ENCODE peak calls at places on chromosome 12, in six cellular contexts. S is fibroblast of lung, M is hepatocyte, A is mammary epithelial cell, X is astrocyte, D is H9. H is an unnamed sample. For H3K4me1 and H4K20me1, the result is how much of the 10 kb centered on the place peaks cover.

GRCh38 chr12:59626382-59626781 is 30.6 kb downstream of the SLC16A7 start:
- DNase-seq in M (no peak), D (no peak), S (peak), A (peak), X (peak), H (peak)

GRCh38 chr12:6735448-6736191 is 11.8 kb downstream of the COPS7A start:
- DNase-seq in M (peak), D (peak), S (peak), X (peak), A (peak), H (peak)

GRCh38 chr12:6204533-6205143 is 4.4 kb downstream of the CD9 start:
- DNase-seq in X (no peak), D (no peak), M (no peak), S (no peak), A (no peak), H (no peak)

GRCh38 chr12:82047480-82047879 is 288.3 kb upstream of the PPFIA2 start:
- DNase-seq in S (no peak), M (no peak), A (no peak), X (no peak), D (no peak), H (no peak)

GRCh38 chr12:69779928-69780327 is 41.3 kb downstream of the RAB3IP start:
- DNase-seq in D (peak), S (peak), X (peak), A (peak), M (no peak), H (no peak)

GRCh38 chr12:87756721-87757120 is 272.5 kb downstream of the C12orf50 start:
- DNase-seq in S (peak), M (no peak), A (no peak), D (no peak), X (no peak), H (no peak)

GRCh38 chr12:52871291-52871961 is 22.6 kb upstream of the KRT78 start:
- DNase-seq in X (peak), D (no peak), S (peak), M (peak), A (peak), H (no peak)

GRCh38 chr12:46209914-46210834 is 58.7 kb downstream of the SLC38A1 start:
- DNase-seq in X (peak), A (peak), S (no peak), D (no peak), M (no peak), H (peak)

GRCh38 chr12:12726543-12727093 is 9.4 kb downstream of the CDKN1B start:
- DNase-seq in M (no peak), A (peak), D (no peak), S (peak), X (peak), H (no peak)

GRCh38 chr12:91418691-91419090 is 236.1 kb upstream of the DCN start:
- DNase-seq in X (no peak), M (no peak), A (no peak), S (no peak), D (no peak), H (no peak)

GRCh38 chr12:112198120-112198733 is 72.9 kb downstream of the TRAFD1 start:
- DNase-seq in S (peak), X (peak), M (peak), D (peak), A (peak), H (no peak)

GRCh38 chr12:64457923-64458322 is 6.0 kb downstream of the TBK1 start:
- DNase-seq in S (no peak), D (no peak), M (no peak), A (no peak), X (no peak), H (no peak)

GRCh38 chr12:86663691-86664090 is 407.5 kb upstream of the MGAT4C start:
- DNase-seq in S (peak), M (no peak), X (peak), A (no peak), D (no peak), H (no peak)

GRCh38 chr12:82838123-82838522 is 151.4 kb downstream of the TMTC2 start:
- DNase-seq in M (no peak), S (peak), D (no peak), A (no peak), X (no peak), H (no peak)

GRCh38 chr12:78293039-78293686 is 462.5 kb downstream of the NAV3 start:
- DNase-seq in D (no peak), A (peak), X (peak), S (peak), M (peak), H (no peak)

GRCh38 chr12:42636993-42637392 is 47.4 kb upstream of the PRICKLE1 start:
- DNase-seq in D (no peak), M (no peak), A (no peak), X (no peak), S (no peak), H (no peak)

GRCh38 chr12:48004941-48005749 is 869 bp upstream of the COL2A1 start:
- DNase-seq in M (no peak), D (peak), X (no peak), A (no peak), S (no peak), H (no peak)

GRCh38 chr12:28780096-28780495 is 369.0 kb upstream of the FAR2 start:
- DNase-seq in M (peak), X (peak), S (peak), A (peak), D (no peak), H (no peak)

GRCh38 chr12:63223128-63223527 is 72.1 kb upstream of the AVPR1A start:
- DNase-seq in A (no peak), X (no peak), D (no peak), M (no peak), S (no peak), H (no peak)

GRCh38 chr12:49264466-49264872 is 413 bp upstream of the TUBA1C start:
- DNase-seq in S (no peak), D (no peak), A (no peak), M (peak), X (no peak), H (no peak)

GRCh38 chr12:13347241-13348043 is 150.9 kb downstream of the EMP1 start:
- DNase-seq in X (peak), A (peak), D (no peak), S (peak), M (peak), H (no peak)

GRCh38 chr12:62537544-62537943 is 70.9 kb downstream of the MON2 start:
- DNase-seq in M (peak), X (peak), D (no peak), S (peak), A (peak), H (peak)

GRCh38 chr12:20472089-20472488 is 103.8 kb downstream of the PDE3A start:
- DNase-seq in X (no peak), M (no peak), S (no peak), D (no peak), A (no peak), H (no peak)

GRCh38 chr12:1517734-1518485 is 76.5 kb downstream of the FBXL14 start:
- DNase-seq in D (peak), M (no peak), A (no peak), X (no peak), S (no peak), H (no peak)

GRCh38 chr12:47449797-47450196 is 256.0 kb downstream of the RPAP3 start:
- DNase-seq in X (no peak), A (no peak), S (no peak), M (no peak), D (no peak), H (no peak)

GRCh38 chr12:46921048-46921753 is 95.4 kb upstream of the SLC38A4 start:
- DNase-seq in D (no peak), A (peak), S (peak), X (peak), M (no peak), H (no peak)

GRCh38 chr12:6722863-6723262 is 983 bp upstream of the COPS7A start:
- DNase-seq in X (no peak), D (no peak), M (no peak), A (no peak), S (no peak), H (no peak)

GRCh38 chr12:70372881-70373280 is 6.8 kb downstream of the KCNMB4 start:
- DNase-seq in X (no peak), A (no peak), M (no peak), D (no peak), S (no peak), H (no peak)

GRCh38 chr12:104764225-104765073 is 193.6 kb downstream of the SLC41A2 start:
- DNase-seq in D (no peak), S (no peak), X (no peak), M (no peak), A (no peak), H (no peak)

GRCh38 chr12:68499616-68500015 is 111.1 kb upstream of the RAP1B start:
- DNase-seq in X (peak), S (no peak), D (no peak), M (no peak), A (no peak), H (no peak)

GRCh38 chr12:50050410-50051280 is 6.8 kb upstream of the ASIC1 start:
- DNase-seq in M (peak), S (peak), A (no peak), X (peak), D (peak), H (no peak)

GRCh38 chr12:30902001-30902400 is 24.5 kb upstream of the TSPAN11 start:
- DNase-seq in A (no peak), S (no peak), M (no peak), D (no peak), X (peak), H (no peak)

DNA sequence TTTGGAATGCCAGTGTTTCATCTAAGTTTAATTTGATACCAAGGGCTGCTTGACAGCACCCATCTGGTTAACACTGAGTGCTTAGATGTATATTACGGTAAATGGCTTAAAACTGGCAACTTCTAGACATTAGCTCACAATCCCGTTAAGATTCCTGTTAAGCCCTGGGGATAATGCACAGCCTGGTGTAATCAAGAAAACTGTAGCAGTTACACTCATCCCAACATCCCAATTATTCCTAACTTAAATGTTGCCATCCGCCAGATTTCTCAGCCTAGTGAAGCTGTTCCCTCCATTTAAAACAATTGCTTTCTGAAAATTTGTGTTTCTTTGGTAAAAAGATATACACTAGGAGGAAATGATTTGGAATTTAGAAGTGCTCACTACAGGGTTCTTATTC is 30.0 kb downstream of the PPFIBP1 start:
- DNase-seq in X (no peak), D (no peak), A (no peak), M (no peak), S (peak), H (no peak)
- H3K4me1 ChIP-seq in X (half or more), D (under half), A (half or more), M (under half), S (under half), H (half or more)

GRCh38 chr12:100075598-100075997 is 67.1 kb downstream of the BLTP3B start:
- DNase-seq in D (no peak), M (no peak), X (no peak), S (no peak), A (peak), H (no peak)

GRCh38 chr12:100083308-100083707 is 59.4 kb downstream of the BLTP3B start:
- DNase-seq in D (no peak), X (no peak), A (no peak), M (no peak), S (no peak), H (no peak)

GRCh38 chr12:100077367-100077766 is 65.3 kb downstream of the BLTP3B start:
- DNase-seq in D (no peak), S (peak), A (no peak), X (no peak), M (no peak), H (no peak)
- TF ChIP-seq CTCF in D (peak), S (no peak), A (no peak), X (peak), M (peak), H (no peak)

GRCh38 chr12:109463776-109464175 is 13.3 kb downstream of the KCTD10 start:
- DNase-seq in D (no peak), M (no peak), A (no peak), X (no peak), S (no peak), H (no peak)

GRCh38 chr12:109461049-109461845 is 15.9 kb downstream of the KCTD10 start:
- DNase-seq in S (peak), A (peak), M (peak), D (no peak), X (peak), H (no peak)

GRCh38 chr12:109461846-109462766 is 15.0 kb downstream of the KCTD10 start:
- DNase-seq in D (no peak), M (peak), A (peak), X (peak), S (peak), H (peak)

GRCh38 chr12:109464642-109465351 is 12.3 kb downstream of the KCTD10 start:
- DNase-seq in S (no peak), A (no peak), D (no peak), X (no peak), M (no peak), H (no peak)

GRCh38 chr12:109462868-109463692 is 14.0 kb downstream of the KCTD10 start:
- DNase-seq in A (peak), X (peak), M (peak), D (peak), S (peak), H (no peak)
- H4K20me1 ChIP-seq in A (under half), X (under half), M (under half), D (under half), S (under half), H (under half)

GRCh38 chr12:56118688-56119045 is 601 bp downstream of the ZC3H10 start:
- DNase-seq in S (no peak), D (no peak), M (no peak), A (no peak), X (no peak), H (no peak)

GRCh38 chr12:56121204-56121870 is 3.3 kb downstream of the ZC3H10 start:
- DNase-seq in A (no peak), D (no peak), M (no peak), X (no peak), S (no peak), H (no peak)

GRCh38 chr12:56117778-56118687 is at the start of gene ZC3H10:
- DNase-seq in X (peak), A (peak), D (peak), S (peak), M (peak), H (peak)

GRCh38 chr12:56119361-56119796 is 1.3 kb downstream of the ZC3H10 start:
- DNase-seq in D (peak), S (peak), A (peak), M (peak), X (peak), H (no peak)

GRCh38 chr12:56120158-56120846 is 2.2 kb downstream of the ZC3H10 start:
- DNase-seq in S (no peak), D (no peak), A (peak), X (peak), M (no peak), H (no peak)
- H3K4me1 ChIP-seq in S (under half), D (under half), A (under half), X (under half), M (under half), H (under half)

GRCh38 chr12:54138219-54138618 is 50.6 kb downstream of the SMUG1 start:
- DNase-seq in D (no peak), S (no peak), X (no peak), A (no peak), M (no peak), H (no peak)
- TF ChIP-seq CTCF in D (no peak), S (no peak), X (no peak), A (peak), M (no peak), H (peak)

GRCh38 chr12:110307372-110307771 is 26.3 kb downstream of the ATP2A2 start:
- DNase-seq in D (no peak), X (no peak), A (no peak), M (no peak), S (no peak), H (no peak)
- H4K20me1 ChIP-seq in D (under half), X (half or more), A (under half), M (half or more), S (under half), H (under half)

GRCh38 chr12:123231931-123232330 is 1.0 kb downstream of the MPHOSPH9 start:
- DNase-seq in S (no peak), D (no peak), X (no peak), A (no peak), M (no peak), H (no peak)

GRCh38 chr12:123237646-123238329 is 4.6 kb downstream of the MTRFR start:
- DNase-seq in X (peak), M (peak), A (peak), D (peak), S (peak), H (peak)

GRCh38 chr12:123232807-123233504 is at the start of the genes MPHOSPH9 and MTRFR:
- DNase-seq in D (peak), X (peak), S (peak), A (peak), M (peak), H (peak)

GRCh38 chr12:123232472-123232806 is 502 bp downstream of the MPHOSPH9 start:
- DNase-seq in X (no peak), D (no peak), M (no peak), S (no peak), A (no peak), H (no peak)

DNA sequence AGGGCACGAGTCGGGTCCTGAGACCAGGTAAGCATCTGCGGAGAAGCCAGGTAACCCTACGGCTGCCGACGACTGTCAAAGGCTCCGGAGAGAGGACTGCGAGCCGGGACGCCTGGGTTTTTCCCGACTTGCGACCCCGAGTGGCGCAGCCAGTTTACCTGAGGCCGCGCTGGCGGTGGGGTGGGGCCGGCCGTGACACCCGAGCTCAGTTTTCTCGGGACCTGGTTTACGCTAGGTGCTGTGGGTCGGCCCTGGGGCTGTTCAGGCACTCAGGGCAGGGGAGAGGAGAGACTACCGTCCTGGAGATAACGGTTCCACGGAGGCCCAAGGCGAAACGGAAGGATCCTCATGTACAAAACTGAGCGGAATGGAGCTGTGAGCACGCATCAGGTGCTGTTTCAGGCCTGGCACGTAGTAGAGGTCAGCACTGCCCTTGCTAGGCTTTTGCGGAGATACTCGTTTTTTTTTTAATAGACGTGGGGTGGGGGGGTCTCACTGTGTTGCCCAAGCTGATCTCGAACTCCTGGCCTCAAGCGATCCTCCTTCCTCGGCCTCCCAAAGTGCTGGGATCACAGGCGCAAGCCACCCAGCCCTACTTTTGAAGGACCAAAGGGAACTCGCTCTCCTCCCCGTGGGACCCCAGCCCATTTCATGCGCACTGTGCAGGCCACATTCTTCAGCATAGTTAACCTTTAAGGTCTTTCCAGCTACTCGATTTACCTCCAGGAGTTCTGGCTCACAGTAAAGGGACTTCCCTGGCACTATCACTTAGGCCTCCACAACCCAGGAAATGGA is 466 bp downstream of the MTRFR start:
- DNase-seq in D (no peak), M (peak), A (no peak), S (no peak), X (no peak), H (no peak)
- H3K4me1 ChIP-seq in D (under half), M (under half), A (under half), S (under half), X (under half), H (under half)